ENCODE peak calls at places on chromosome 5, in ten cellular contexts. One of them, this sample, is unnamed.

GRCh38 chr5:16812911-16813310 is 123.2 kb downstream of the MYO10 start:
- DNase-seq in memory B cell: no peak
- DNase-seq in Right ventricle myocardium superior: no peak
- DNase-seq in fibroblast of lung: no peak
- DNase-seq in activated T-helper 9 cell treated with anti-CD3 and anti-CD28 coated beads, Interleukin-2, amount 50 U/mL, for 16 hours: no peak
- DNase-seq in activated CD4-positive, alpha-beta T cell treated with anti-CD3 and anti-CD28 coated beads for 24 hours: no peak
- DNase-seq in natural killer cell: no peak
- DNase-seq in EH: peak
- DNase-seq in osteocyte: no peak
- DNase-seq in aorta: peak
- DNase-seq in this sample: peak

GRCh38 chr5:137668574-137669093 is 67.3 kb downstream of the KLHL3 start:
- DNase-seq in memory B cell: no peak
- DNase-seq in Right ventricle myocardium superior: no peak
- DNase-seq in fibroblast of lung: no peak
- DNase-seq in activated T-helper 9 cell treated with anti-CD3 and anti-CD28 coated beads, Interleukin-2, amount 50 U/mL, for 16 hours: no peak
- DNase-seq in activated CD4-positive, alpha-beta T cell treated with anti-CD3 and anti-CD28 coated beads for 24 hours: no peak
- DNase-seq in natural killer cell: no peak
- DNase-seq in EH: no peak
- DNase-seq in osteocyte: no peak
- DNase-seq in aorta: no peak
- DNase-seq in this sample: no peak

GRCh38 chr5:149656576-149657182 is 73.4 kb upstream of the PPARGC1B start:
- DNase-seq in memory B cell: peak
- DNase-seq in Right ventricle myocardium superior: peak
- DNase-seq in fibroblast of lung: no peak
- DNase-seq in activated T-helper 9 cell treated with anti-CD3 and anti-CD28 coated beads, Interleukin-2, amount 50 U/mL, for 16 hours: no peak
- DNase-seq in activated CD4-positive, alpha-beta T cell treated with anti-CD3 and anti-CD28 coated beads for 24 hours: no peak
- DNase-seq in natural killer cell: no peak
- DNase-seq in EH: peak
- DNase-seq in osteocyte: no peak
- DNase-seq in aorta: peak
- DNase-seq in this sample: no peak

GRCh38 chr5:167696558-167697314 is 594.7 kb upstream of the WWC1 start:
- DNase-seq in memory B cell: no peak
- DNase-seq in Right ventricle myocardium superior: no peak
- DNase-seq in fibroblast of lung: no peak
- DNase-seq in activated T-helper 9 cell treated with anti-CD3 and anti-CD28 coated beads, Interleukin-2, amount 50 U/mL, for 16 hours: no peak
- DNase-seq in activated CD4-positive, alpha-beta T cell treated with anti-CD3 and anti-CD28 coated beads for 24 hours: no peak
- DNase-seq in natural killer cell: no peak
- DNase-seq in EH: peak
- DNase-seq in osteocyte: no peak
- DNase-seq in aorta: no peak
- DNase-seq in this sample: no peak

GRCh38 chr5:141001854-141002666 is 35.8 kb downstream of the PCDHAC2 start:
- DNase-seq in memory B cell: no peak
- DNase-seq in Right ventricle myocardium superior: no peak
- DNase-seq in fibroblast of lung: no peak
- DNase-seq in activated T-helper 9 cell treated with anti-CD3 and anti-CD28 coated beads, Interleukin-2, amount 50 U/mL, for 16 hours: no peak
- DNase-seq in activated CD4-positive, alpha-beta T cell treated with anti-CD3 and anti-CD28 coated beads for 24 hours: no peak
- DNase-seq in natural killer cell: no peak
- DNase-seq in EH: no peak
- DNase-seq in osteocyte: no peak
- DNase-seq in aorta: peak
- DNase-seq in this sample: no peak

GRCh38 chr5:21024966-21025365 is 1037.0 kb upstream of the CDH18 start:
- DNase-seq in memory B cell: no peak
- DNase-seq in Right ventricle myocardium superior: no peak
- DNase-seq in fibroblast of lung: peak
- DNase-seq in activated T-helper 9 cell treated with anti-CD3 and anti-CD28 coated beads, Interleukin-2, amount 50 U/mL, for 16 hours: no peak
- DNase-seq in activated CD4-positive, alpha-beta T cell treated with anti-CD3 and anti-CD28 coated beads for 24 hours: no peak
- DNase-seq in natural killer cell: no peak
- DNase-seq in EH: no peak
- DNase-seq in osteocyte: no peak
- DNase-seq in aorta: no peak
- DNase-seq in this sample: no peak

GRCh38 chr5:156367602-156368001 is 40.6 kb downstream of the SGCD start:
- DNase-seq in memory B cell: no peak
- DNase-seq in Right ventricle myocardium superior: peak
- DNase-seq in fibroblast of lung: peak
- DNase-seq in activated T-helper 9 cell treated with anti-CD3 and anti-CD28 coated beads, Interleukin-2, amount 50 U/mL, for 16 hours: no peak
- DNase-seq in activated CD4-positive, alpha-beta T cell treated with anti-CD3 and anti-CD28 coated beads for 24 hours: no peak
- DNase-seq in natural killer cell: no peak
- DNase-seq in EH: peak
- DNase-seq in osteocyte: no peak
- DNase-seq in aorta: peak
- DNase-seq in this sample: no peak

GRCh38 chr5:61604076-61604475 is 272.0 kb downstream of the ZSWIM6 start:
- DNase-seq in memory B cell: no peak
- DNase-seq in Right ventricle myocardium superior: no peak
- DNase-seq in fibroblast of lung: no peak
- DNase-seq in activated T-helper 9 cell treated with anti-CD3 and anti-CD28 coated beads, Interleukin-2, amount 50 U/mL, for 16 hours: no peak
- DNase-seq in activated CD4-positive, alpha-beta T cell treated with anti-CD3 and anti-CD28 coated beads for 24 hours: no peak
- DNase-seq in natural killer cell: no peak
- DNase-seq in EH: no peak
- DNase-seq in osteocyte: no peak
- DNase-seq in aorta: no peak
- DNase-seq in this sample: no peak

GRCh38 chr5:113268232-113268631 is 166.6 kb downstream of the TSSK1B start:
- DNase-seq in memory B cell: no peak
- DNase-seq in Right ventricle myocardium superior: no peak
- DNase-seq in fibroblast of lung: no peak
- DNase-seq in activated T-helper 9 cell treated with anti-CD3 and anti-CD28 coated beads, Interleukin-2, amount 50 U/mL, for 16 hours: no peak
- DNase-seq in activated CD4-positive, alpha-beta T cell treated with anti-CD3 and anti-CD28 coated beads for 24 hours: no peak
- DNase-seq in natural killer cell: no peak
- DNase-seq in EH: no peak
- DNase-seq in osteocyte: no peak
- DNase-seq in aorta: no peak
- DNase-seq in this sample: no peak

GRCh38 chr5:76983468-76983867 is 30.6 kb downstream of the CRHBP start:
- DNase-seq in memory B cell: no peak
- DNase-seq in Right ventricle myocardium superior: no peak
- DNase-seq in fibroblast of lung: no peak
- DNase-seq in activated T-helper 9 cell treated with anti-CD3 and anti-CD28 coated beads, Interleukin-2, amount 50 U/mL, for 16 hours: no peak
- DNase-seq in activated CD4-positive, alpha-beta T cell treated with anti-CD3 and anti-CD28 coated beads for 24 hours: no peak
- DNase-seq in natural killer cell: no peak
- DNase-seq in EH: no peak
- DNase-seq in osteocyte: no peak
- DNase-seq in aorta: no peak
- DNase-seq in this sample: no peak

GRCh38 chr5:173456751-173457171 is 128.5 kb upstream of the STC2 start:
- DNase-seq in memory B cell: no peak
- DNase-seq in Right ventricle myocardium superior: no peak
- DNase-seq in fibroblast of lung: peak
- DNase-seq in activated T-helper 9 cell treated with anti-CD3 and anti-CD28 coated beads, Interleukin-2, amount 50 U/mL, for 16 hours: no peak
- DNase-seq in activated CD4-positive, alpha-beta T cell treated with anti-CD3 and anti-CD28 coated beads for 24 hours: no peak
- DNase-seq in natural killer cell: no peak
- DNase-seq in EH: peak
- DNase-seq in osteocyte: no peak
- DNase-seq in aorta: no peak
- DNase-seq in this sample: no peak

GRCh38 chr5:61348437-61348836 is 16.4 kb downstream of the ZSWIM6 start:
- DNase-seq in memory B cell: no peak
- DNase-seq in Right ventricle myocardium superior: no peak
- DNase-seq in fibroblast of lung: no peak
- DNase-seq in activated T-helper 9 cell treated with anti-CD3 and anti-CD28 coated beads, Interleukin-2, amount 50 U/mL, for 16 hours: no peak
- DNase-seq in activated CD4-positive, alpha-beta T cell treated with anti-CD3 and anti-CD28 coated beads for 24 hours: no peak
- DNase-seq in natural killer cell: no peak
- DNase-seq in EH: no peak
- DNase-seq in osteocyte: no peak
- DNase-seq in aorta: no peak
- DNase-seq in this sample: no peak

GRCh38 chr5:99929806-99930135 is 605.4 kb upstream of the FAM174A start:
- DNase-seq in memory B cell: no peak
- DNase-seq in Right ventricle myocardium superior: no peak
- DNase-seq in fibroblast of lung: no peak
- DNase-seq in activated T-helper 9 cell treated with anti-CD3 and anti-CD28 coated beads, Interleukin-2, amount 50 U/mL, for 16 hours: no peak
- DNase-seq in activated CD4-positive, alpha-beta T cell treated with anti-CD3 and anti-CD28 coated beads for 24 hours: no peak
- DNase-seq in natural killer cell: no peak
- DNase-seq in EH: no peak
- DNase-seq in osteocyte: no peak
- DNase-seq in aorta: no peak
- DNase-seq in this sample: no peak

GRCh38 chr5:157956271-157956885 is 97.4 kb upstream of the CLINT1 start:
- DNase-seq in memory B cell: no peak
- DNase-seq in Right ventricle myocardium superior: no peak
- DNase-seq in fibroblast of lung: no peak
- DNase-seq in activated T-helper 9 cell treated with anti-CD3 and anti-CD28 coated beads, Interleukin-2, amount 50 U/mL, for 16 hours: no peak
- DNase-seq in activated CD4-positive, alpha-beta T cell treated with anti-CD3 and anti-CD28 coated beads for 24 hours: no peak
- DNase-seq in natural killer cell: no peak
- DNase-seq in EH: no peak
- DNase-seq in osteocyte: no peak
- DNase-seq in aorta: no peak
- DNase-seq in this sample: no peak

GRCh38 chr5:179263391-179264052 is 81.7 kb downstream of the ADAMTS2 start:
- DNase-seq in memory B cell: no peak
- DNase-seq in Right ventricle myocardium superior: peak
- DNase-seq in fibroblast of lung: no peak
- DNase-seq in activated T-helper 9 cell treated with anti-CD3 and anti-CD28 coated beads, Interleukin-2, amount 50 U/mL, for 16 hours: no peak
- DNase-seq in activated CD4-positive, alpha-beta T cell treated with anti-CD3 and anti-CD28 coated beads for 24 hours: no peak
- DNase-seq in natural killer cell: no peak
- DNase-seq in EH: no peak
- DNase-seq in osteocyte: no peak
- DNase-seq in aorta: no peak
- DNase-seq in this sample: peak